ENCODE peak calls at places on chromosomes 4 and X, in six cellular contexts. S, L, I, P, O and Q are unnamed samples. For H3K36me3, the result is how much of the 10 kb centered on the place peaks cover.

GRCh38 chrX:5876984-5877655 is 351.5 kb downstream of the NLGN4X start:
- DNase-seq in S (no peak), L (peak), I (no peak), P (peak), O (peak), Q (no peak)

GRCh38 chr4:155854597-155855226 is 11.4 kb downstream of the ASIC5 start:
- DNase-seq in S (no peak), L (peak), I (no peak), P (peak), O (no peak), Q (no peak)

GRCh38 chrX:81280148-81280547 is 78.2 kb downstream of the SH3BGRL start:
- DNase-seq in S (no peak), L (no peak), I (no peak), P (no peak), O (no peak), Q (no peak)

GRCh38 chr4:169311643-169312365 is 41.0 kb upstream of the SH3RF1 start:
- DNase-seq in S (no peak), L (peak), I (no peak), P (peak), O (no peak), Q (no peak)

GRCh38 chrX:148537556-148538182 is 37.3 kb downstream of the AFF2 start:
- DNase-seq in S (no peak), L (no peak), I (no peak), P (no peak), O (no peak), Q (no peak)

GRCh38 chr4:124433500-124433899 is 279.0 kb downstream of the ANKRD50 start:
- DNase-seq in S (no peak), L (no peak), I (no peak), P (peak), O (no peak), Q (no peak)

GRCh38 chrX:54407266-54407665 is 32.9 kb upstream of the TSR2 start:
- DNase-seq in S (no peak), L (no peak), I (no peak), P (no peak), O (no peak), Q (no peak)

GRCh38 chr4:112896326-112896892 is 153.0 kb upstream of the ANK2 start:
- DNase-seq in S (no peak), L (no peak), I (no peak), P (no peak), O (no peak), Q (no peak)

GRCh38 chr4:68129793-68130192 is at the start of gene TMPRSS11F:
- DNase-seq in S (no peak), L (peak), I (no peak), P (no peak), O (no peak), Q (no peak)

GRCh38 chr4:158739600-158739999 is 16.4 kb upstream of the PPID start:
- DNase-seq in S (no peak), L (no peak), I (no peak), P (no peak), O (no peak), Q (no peak)

GRCh38 chrX:45322382-45322781 is 121.7 kb upstream of the DIPK2B start:
- DNase-seq in S (no peak), L (peak), I (no peak), P (peak), O (peak), Q (no peak)

GRCh38 chrX:136689441-136689840 is 41.5 kb downstream of the CD40LG start:
- DNase-seq in S (no peak), L (no peak), I (no peak), P (peak), O (no peak), Q (no peak)

GRCh38 chr4:1211951-1212545 is 36.9 kb downstream of the CTBP1 start:
- DNase-seq in S (peak), L (no peak), I (no peak), P (no peak), O (no peak), Q (peak)

GRCh38 chrX:85107407-85107806 is 103.7 kb downstream of the APOOL start:
- DNase-seq in S (no peak), L (no peak), I (no peak), P (no peak), O (no peak), Q (no peak)

GRCh38 chr4:164937576-164938270 is 39.7 kb downstream of the TRIM61 start:
- DNase-seq in S (no peak), L (peak), I (no peak), P (no peak), O (no peak), Q (no peak)

GRCh38 chrX:104987063-104987462 is 233.4 kb downstream of the TEX13A start:
- DNase-seq in S (no peak), L (no peak), I (no peak), P (peak), O (no peak), Q (no peak)

GRCh38 chrX:11427082-11428033 is 134.1 kb downstream of the AMELX start:
- DNase-seq in S (peak), L (peak), I (peak), P (no peak), O (peak), Q (peak)
- TF ChIP-seq CTCF in S (peak), L (peak), I (peak), P (peak), O (no peak), Q (peak)

DNA sequence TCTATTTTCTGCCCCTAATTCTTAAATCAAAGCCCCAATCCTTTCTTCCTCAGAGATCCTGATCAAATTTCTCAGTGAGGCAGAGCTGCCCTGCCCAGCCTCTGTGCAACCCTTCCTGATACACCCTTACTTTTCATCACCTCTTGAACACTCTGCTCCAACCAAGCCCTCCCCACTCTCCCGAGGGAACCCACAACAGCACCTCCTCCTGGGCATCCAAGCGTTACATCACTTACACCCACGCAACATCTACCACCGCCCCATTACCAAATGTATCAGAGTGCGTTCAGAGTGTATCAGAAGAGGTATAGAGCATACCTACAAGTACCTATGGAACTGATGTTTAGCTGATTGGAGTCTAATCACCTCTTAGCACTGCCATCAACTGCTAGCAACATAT is 186.5 kb downstream of the RAP1GDS1 start:
- DNase-seq in S (no peak), L (no peak), I (peak), P (no peak), O (peak), Q (no peak)
- H3K4me3 ChIP-seq in S (no peak), L (no peak), I (no peak), P (no peak), O (no peak), Q (no peak)

DNA sequence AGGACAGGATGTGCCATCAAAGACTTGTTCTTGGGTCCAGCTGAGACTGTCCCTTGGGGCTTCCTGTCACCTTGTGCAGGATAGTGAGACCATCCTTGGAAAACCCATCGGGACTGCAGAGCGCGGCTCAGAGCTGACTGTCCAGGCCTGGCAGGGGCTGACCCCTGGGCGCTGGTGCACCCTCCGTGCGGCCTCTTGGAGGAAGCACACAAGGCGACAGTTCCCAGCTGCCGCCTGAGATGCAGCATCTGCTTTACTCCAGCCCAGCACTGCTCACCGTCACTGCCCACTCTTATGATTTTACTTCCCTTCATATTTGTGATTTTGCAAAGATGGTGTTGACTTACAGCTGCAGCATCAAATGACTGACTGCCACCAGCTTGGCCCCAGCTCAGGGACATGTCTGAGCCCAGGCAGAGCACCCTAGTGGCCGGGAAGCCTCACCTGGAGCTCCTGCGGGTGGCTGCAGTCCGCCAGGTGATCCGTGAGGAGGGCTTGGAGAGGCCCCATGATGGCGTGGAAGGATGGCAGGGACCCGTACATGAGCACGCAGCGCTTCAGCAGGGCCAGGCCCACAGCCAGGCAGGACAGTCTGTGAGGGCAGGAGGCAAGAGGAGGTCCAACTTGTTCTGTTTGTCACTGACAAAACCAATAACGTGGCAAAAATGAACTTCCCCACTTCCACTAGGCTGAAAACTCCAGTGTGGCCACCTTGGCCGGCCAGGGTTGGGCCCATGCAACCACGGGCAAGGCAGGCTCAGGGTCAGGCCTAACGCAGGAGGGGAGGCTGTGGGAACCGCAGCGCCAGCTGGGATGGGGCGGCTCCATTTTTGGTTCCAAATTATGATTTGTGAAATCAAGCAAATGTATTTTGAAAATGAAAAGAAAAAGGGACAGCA is 21.8 kb downstream of the NOP14 start:
- DNase-seq in S (no peak), L (peak), I (no peak), P (no peak), O (peak), Q (peak)
- H3K36me3 ChIP-seq in S (half or more), L (under half), I (half or more), P (half or more), O (under half), Q (half or more)

GRCh38 chrX:141278306-141278705 is 36.0 kb upstream of the SPANXC start:
- DNase-seq in S (no peak), L (peak), I (no peak), P (peak), O (no peak), Q (no peak)
- TF ChIP-seq CTCF in S (peak), L (peak), I (peak), P (peak), O (no peak), Q (peak)

GRCh38 chr4:23889368-23889767 is 479 bp downstream of the PPARGC1A start:
- DNase-seq in S (no peak), L (no peak), I (no peak), P (no peak), O (no peak), Q (no peak)

GRCh38 chr4:23891064-23891421 is 1.2 kb upstream of the PPARGC1A start:
- DNase-seq in S (no peak), L (no peak), I (no peak), P (no peak), O (no peak), Q (no peak)

GRCh38 chr4:23890369-23891063 is 669 bp upstream of the PPARGC1A start:
- DNase-seq in S (no peak), L (no peak), I (no peak), P (no peak), O (no peak), Q (no peak)

GRCh38 chr4:23888421-23889319 is 1.2 kb downstream of the PPARGC1A start:
- DNase-seq in S (no peak), L (peak), I (no peak), P (peak), O (no peak), Q (no peak)

GRCh38 chr4:23889814-23890269 is at the start of gene PPARGC1A:
- DNase-seq in S (peak), L (peak), I (no peak), P (peak), O (peak), Q (peak)
- H3K4me3 ChIP-seq in S (peak), L (peak), I (no peak), P (peak), O (peak), Q (peak)

GRCh38 chrX:154513662-154514204 is 2.3 kb downstream of the FAM3A start:
- DNase-seq in S (no peak), L (no peak), I (no peak), P (no peak), O (no peak), Q (no peak)

GRCh38 chrX:154516655-154517100 is 646 bp upstream of the FAM3A start:
- DNase-seq in S (no peak), L (peak), I (no peak), P (peak), O (no peak), Q (no peak)

GRCh38 chrX:154517101-154517781 is 1.2 kb upstream of the FAM3A start:
- DNase-seq in S (no peak), L (peak), I (no peak), P (no peak), O (peak), Q (no peak)

GRCh38 chrX:154515803-154516654 is at the start of gene FAM3A:
- DNase-seq in S (peak), L (peak), I (peak), P (peak), O (peak), Q (peak)

DNA sequence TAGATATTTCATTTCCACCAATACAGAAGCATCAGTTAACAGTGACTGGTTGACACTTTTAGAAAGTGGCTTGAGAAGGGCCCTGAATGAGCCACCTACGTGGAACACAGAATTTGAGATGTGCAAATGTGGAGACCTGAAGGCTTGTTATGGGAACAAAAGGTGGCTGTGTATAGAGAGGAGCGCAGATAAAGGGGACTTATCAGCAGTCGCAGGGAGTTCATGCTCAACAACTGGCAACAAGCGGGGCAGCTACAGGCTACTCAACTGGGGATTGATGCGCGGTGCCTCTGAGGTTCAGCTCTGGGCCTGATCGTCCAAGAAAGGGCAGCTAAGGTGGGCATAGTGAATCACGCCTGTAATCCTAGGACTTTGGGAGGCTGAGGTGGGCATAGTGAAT is 3.4 kb upstream of the FAM3A start:
- DNase-seq in S (no peak), L (no peak), I (no peak), P (no peak), O (no peak), Q (no peak)
- H3K36me3 ChIP-seq in S (under half), L (under half), I (under half), P (under half), O (under half), Q (under half)